ENCODE peak calls at places on chromosomes 7 and 10, in seven cellular contexts. B is cardiac muscle cell, N is A673, Z is fibroblast of lung, Q is left ventricle myocardium inferior, W is DND-41, O is AG04450. E is an unnamed sample.

GRCh38 chr10:12181065-12181775 is 14.5 kb downstream of the NUDT5 start:
- DNase-seq in B (peak; percentile 53), N (no peak), Z (no peak), Q (no peak), W (no peak), O (no peak), E (no peak)

GRCh38 chr7:18903676-18904075 is 213.8 kb downstream of the TWIST1 start:
- DNase-seq in B (peak; percentile 24), N (no peak), Z (no peak), Q (no peak), W (no peak), O (no peak), E (no peak)

GRCh38 chr7:150383710-150384397 is 4.7 kb downstream of the ZNF775 start:
- DNase-seq in B (no peak), N (no peak), Z (no peak), Q (no peak), W (no peak), O (no peak), E (peak; percentile 90)

GRCh38 chr7:128732521-128733277 is 6.5 kb upstream of the CALU start:
- DNase-seq in B (no peak), N (no peak), Z (no peak), Q (no peak), W (no peak), O (no peak), E (no peak)

GRCh38 chr10:110793887-110794286 is 77.8 kb upstream of the PDCD4 start:
- DNase-seq in B (no peak), N (no peak), Z (no peak), Q (no peak), W (no peak), O (no peak), E (no peak)

GRCh38 chr7:26898917-26899316 is 34.5 kb upstream of the SKAP2 start:
- DNase-seq in B (no peak), N (no peak), Z (peak; percentile 43), Q (no peak), W (no peak), O (no peak), E (no peak)

GRCh38 chr7:141466151-141466904 is 84.9 kb upstream of the AGK start:
- DNase-seq in B (no peak), N (no peak), Z (peak; percentile 18), Q (no peak), W (no peak), O (no peak), E (no peak)

GRCh38 chr7:23017303-23017702 is 3.4 kb upstream of the HYCC1 start:
- DNase-seq in B (no peak), N (no peak), Z (no peak), Q (no peak), W (no peak), O (no peak), E (no peak)

GRCh38 chr10:75099952-75100763 is 11.3 kb upstream of the SAMD8 start:
- DNase-seq in B (peak; percentile 76), N (peak; percentile 80), Z (peak; percentile 64), Q (peak; percentile 81), W (peak; percentile 79), O (peak; percentile 27), E (peak; percentile 80)

GRCh38 chr7:36764929-36765328 is 40.6 kb upstream of the AOAH start:
- DNase-seq in B (peak; percentile 83), N (no peak), Z (no peak), Q (no peak), W (peak; percentile 24), O (no peak), E (no peak)

GRCh38 chr7:111855161-111855841 is 293.0 kb upstream of the IMMP2L start:
- DNase-seq in B (peak; percentile 86), N (peak; percentile 79), Z (peak; percentile 82), Q (no peak), W (peak; percentile 59), O (peak; percentile 68), E (peak; percentile 69)

DNA sequence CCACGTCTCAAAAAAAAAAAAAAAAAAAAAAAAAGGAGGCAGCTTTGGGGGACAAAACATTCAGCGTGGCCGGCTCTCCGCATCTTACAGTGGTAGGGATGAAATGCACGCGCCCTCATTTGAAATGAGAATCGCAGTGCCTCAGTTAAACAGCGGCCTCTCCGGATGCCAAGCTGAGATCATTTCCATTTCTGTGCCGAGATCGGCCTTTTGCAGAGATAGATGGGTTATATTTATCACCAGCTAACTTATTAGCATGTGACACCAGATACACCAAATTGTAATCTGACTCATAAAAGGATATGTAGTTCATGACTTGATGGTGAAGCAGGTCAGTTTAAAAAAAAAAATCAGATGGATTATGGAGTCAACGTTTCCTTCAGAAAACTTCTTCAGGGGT is 138.7 kb downstream of the CUX1 start:
- DNase-seq in B (no peak), N (no peak), Z (no peak), Q (peak; percentile 37), W (no peak), O (no peak), E (no peak)
- H3K27ac ChIP-seq in B (no peak overlapping the region), N (no peak overlapping the region), Z (no peak overlapping the region), Q (peak overlapping the region; percentile 89), W (peak overlapping the region; percentile 72), O (no peak overlapping the region), E (no peak overlapping the region)

GRCh38 chr10:131356442-131356841 is 44.9 kb upstream of the TCERG1L start:
- DNase-seq in B (no peak), N (no peak), Z (no peak), Q (no peak), W (no peak), O (no peak), E (no peak)

GRCh38 chr10:131354380-131354779 is 42.9 kb upstream of the TCERG1L start:
- DNase-seq in B (no peak), N (peak; percentile 39), Z (no peak), Q (no peak), W (peak; percentile 21), O (no peak), E (no peak)

GRCh38 chr10:131350245-131350644 is 38.7 kb upstream of the TCERG1L start:
- DNase-seq in B (no peak), N (no peak), Z (no peak), Q (no peak), W (no peak), O (no peak), E (no peak)

GRCh38 chr10:131355116-131355515 is 43.6 kb upstream of the TCERG1L start:
- DNase-seq in B (no peak), N (no peak), Z (no peak), Q (no peak), W (no peak), O (no peak), E (no peak)

DNA sequence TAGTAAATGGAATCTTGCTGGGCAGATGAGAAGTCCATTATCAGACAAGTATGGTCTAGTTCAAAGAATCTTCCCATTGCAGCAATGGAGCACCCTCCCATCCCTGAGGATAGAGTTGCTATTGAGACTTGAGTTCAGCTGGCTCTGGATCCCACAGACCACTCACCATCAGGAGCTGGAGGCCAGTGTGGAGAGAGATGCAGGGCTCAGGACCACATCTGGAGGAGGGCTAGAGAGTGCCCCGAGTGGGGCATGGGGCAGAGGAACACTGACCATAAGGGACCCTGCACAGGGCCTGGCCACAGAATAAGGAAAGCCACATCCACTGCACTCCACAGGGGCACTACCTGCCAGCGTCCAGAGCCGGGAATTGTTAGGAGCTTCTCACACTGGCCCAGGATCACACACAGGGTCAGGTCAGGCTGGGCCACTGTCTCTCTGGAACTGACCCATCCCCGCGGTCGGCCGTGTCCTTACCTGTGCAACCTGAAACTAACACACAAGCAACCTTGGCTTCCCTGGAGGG is 41.3 kb upstream of the TCERG1L start:
- DNase-seq in B (no peak), N (no peak), Z (no peak), Q (no peak), W (no peak), O (no peak), E (no peak)
- TF ChIP-seq CTCF in B (no peak), N (no peak), Z (no peak), Q (no peak), W (no peak), O (no peak), E (no peak)

DNA sequence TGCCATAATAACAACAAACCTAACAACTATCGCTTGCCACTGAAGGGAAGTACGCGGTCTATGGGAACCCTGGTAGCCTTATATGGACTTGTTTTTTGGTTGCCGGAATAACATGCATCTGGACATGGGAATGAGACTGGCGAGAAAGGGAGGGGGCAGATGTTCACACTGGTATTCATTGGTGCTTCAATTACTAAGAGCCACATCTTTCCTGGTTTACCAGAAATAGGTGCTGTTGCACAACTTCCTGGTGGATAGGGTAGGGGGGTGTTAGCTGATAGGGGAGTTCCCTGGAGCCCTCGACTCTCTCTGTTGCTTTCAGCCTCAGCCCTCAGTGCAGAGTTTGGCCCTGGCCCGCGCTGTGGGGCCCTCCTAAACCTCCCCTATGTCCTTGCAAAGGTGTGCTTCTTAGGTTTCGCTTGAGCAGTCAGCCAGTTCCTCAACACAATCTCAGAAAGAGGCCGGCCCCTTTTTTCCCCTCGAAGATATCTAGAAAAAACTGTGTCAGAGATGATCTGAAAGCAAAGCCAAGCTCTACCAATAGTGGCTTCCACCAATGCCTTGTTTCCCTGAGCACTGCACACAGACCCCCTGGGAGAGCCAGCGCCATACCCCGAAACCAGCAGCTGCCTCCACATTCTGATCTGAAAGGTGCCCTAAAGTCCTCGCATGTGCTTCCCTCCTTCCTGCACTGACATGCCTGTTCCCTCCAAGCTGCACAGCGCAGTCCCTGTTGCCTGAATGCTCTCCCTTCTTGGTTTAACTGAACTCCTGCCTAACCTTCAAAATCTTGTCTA is 13.5 kb downstream of the TBXAS1 start:
- DNase-seq in B (peak; percentile 39), N (no peak), Z (peak; percentile 82), Q (no peak), W (no peak), O (peak; percentile 38), E (peak; percentile 16)
- H3K4me3 ChIP-seq in B (no peak overlapping the region), N (no peak overlapping the region), Z (peak overlapping the region; percentile 29), Q (peak overlapping the region; percentile 41), W (no peak overlapping the region), O (no peak overlapping the region), E (no peak overlapping the region)

GRCh38 chr10:14416308-14416700 is 85.6 kb upstream of the FRMD4A start:
- DNase-seq in B (no peak), N (no peak), Z (no peak), Q (no peak), W (no peak), O (no peak), E (no peak)

GRCh38 chr10:14414901-14415300 is 84.2 kb upstream of the FRMD4A start:
- DNase-seq in B (peak; percentile 44), N (no peak), Z (peak; percentile 56), Q (no peak), W (no peak), O (peak; percentile 32), E (no peak)

GRCh38 chr10:14413583-14413982 is 82.9 kb upstream of the FRMD4A start:
- DNase-seq in B (no peak), N (no peak), Z (no peak), Q (no peak), W (no peak), O (no peak), E (no peak)

GRCh38 chr10:14412624-14413023 is 81.9 kb upstream of the FRMD4A start:
- DNase-seq in B (no peak), N (no peak), Z (no peak), Q (no peak), W (no peak), O (no peak), E (no peak)

DNA sequence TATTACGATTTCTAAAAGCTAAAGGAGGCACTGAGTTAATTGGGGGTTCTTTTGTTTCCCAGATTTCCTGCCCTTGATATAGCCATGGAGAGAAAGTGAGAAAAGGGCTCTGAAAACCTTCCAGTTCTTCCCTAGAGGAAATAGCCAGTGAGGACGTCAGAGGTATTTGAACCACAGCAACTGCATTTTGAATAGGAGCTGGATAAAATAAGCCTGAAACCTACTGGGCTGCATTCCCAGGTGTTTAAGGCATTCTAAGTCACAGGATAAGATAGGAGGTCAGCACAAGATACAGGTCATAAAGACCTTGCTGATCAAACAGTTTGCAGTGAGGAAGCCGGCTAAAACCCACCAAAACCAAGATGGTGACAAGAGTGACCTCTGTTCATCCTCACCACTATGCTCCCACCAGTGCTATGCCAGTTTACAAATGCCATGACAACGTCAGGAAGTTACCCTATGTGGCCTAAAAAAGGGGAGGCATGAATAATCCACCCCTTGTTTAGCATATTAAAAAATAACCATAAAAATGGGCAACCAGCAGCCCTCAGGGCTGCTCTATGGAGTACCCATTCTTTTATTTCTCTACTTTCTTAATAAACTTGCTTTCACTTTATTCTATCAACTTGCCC is 85.1 kb upstream of the FRMD4A start:
- DNase-seq in B (no peak), N (no peak), Z (no peak), Q (no peak), W (no peak), O (no peak), E (no peak)
- H3K27ac ChIP-seq in B (no peak overlapping the region), N (no peak overlapping the region), Z (no peak overlapping the region), Q (no peak overlapping the region), W (no peak overlapping the region), O (no peak overlapping the region), E (no peak overlapping the region)